ENCODE peak calls at places on chromosomes 3 and 15, in nine cellular contexts. P is CD4-positive, CD25-positive, alpha-beta regulatory T cell; R is ovary; B is GM12865; V is activated CD4-positive, alpha-beta memory T cell treated with anti-CD3 and anti-CD28 coated beads for 36 hours; E is cardiac muscle cell; I is fibroblast of mammary gland; H is stimulated activated CD4-positive, alpha-beta T cell treated with anti-CD3 and anti-CD28 coated beads, Interleukin-1b, Interleukin-23, amount 100 ng/mL, for 4 hours; O is nephron progenitor cell. L is an unnamed sample.

GRCh38 chr3:170257145-170257544 is 34.9 kb downstream of the PRKCI start:
- DNase-seq in E (no peak), P (no peak), O (no peak), R (no peak), I (no peak), B (peak; percentile 79), H (no peak), V (peak; percentile 64), L (no peak)

GRCh38 chr3:87196879-87197278 is 30.2 kb upstream of the CHMP2B start:
- DNase-seq in B (no peak), R (no peak), H (no peak), E (no peak), I (no peak), V (no peak), P (no peak), O (no peak), L (no peak)

GRCh38 chr3:33174711-33175409 is 43.8 kb downstream of the SUSD5 start:
- DNase-seq in V (no peak), O (no peak), H (no peak), R (no peak), B (no peak), E (no peak), P (no peak), I (peak; percentile 34), L (no peak)

GRCh38 chr15:80852676-80853075 is 73.5 kb downstream of the CEMIP start:
- DNase-seq in P (no peak), E (no peak), I (no peak), R (no peak), V (no peak), O (no peak), B (no peak), H (no peak), L (no peak)

GRCh38 chr3:143433787-143434378 is 314.3 kb downstream of the CHST2 start:
- DNase-seq in H (no peak), R (no peak), I (peak; percentile 29), V (peak; percentile 53), P (no peak), B (peak; percentile 53), E (no peak), O (no peak), L (no peak)

GRCh38 chr3:11154036-11154952 is at the start of gene HRH1:
- DNase-seq in P (no peak), E (peak; percentile 22), V (no peak), O (peak; percentile 69), H (no peak), R (no peak), B (no peak), I (no peak), L (no peak)

GRCh38 chr3:28867836-28868235 is 413.0 kb upstream of the RBMS3 start:
- DNase-seq in I (no peak), E (no peak), P (no peak), B (no peak), V (no peak), O (no peak), R (no peak), H (no peak), L (no peak)

GRCh38 chr15:37823601-37824275 is 110.7 kb upstream of the TMCO5A start:
- DNase-seq in P (no peak), H (no peak), V (no peak), E (no peak), O (no peak), B (no peak), I (no peak), R (no peak), L (no peak)

GRCh38 chr15:28913171-28913765 is 27.5 kb downstream of the APBA2 start:
- DNase-seq in R (no peak), O (no peak), P (no peak), B (no peak), I (no peak), H (no peak), E (peak; percentile 9), V (no peak), L (no peak)

GRCh38 chr3:102038477-102039142 is 189.3 kb downstream of the NFKBIZ start:
- DNase-seq in H (no peak), V (no peak), P (no peak), E (no peak), B (peak; percentile 73), O (no peak), R (no peak), I (no peak), L (no peak)

GRCh38 chr3:55461896-55462295 is 25.2 kb downstream of the WNT5A start:
- DNase-seq in P (no peak), E (peak; percentile 57), I (peak; percentile 88), R (no peak), B (no peak), O (no peak), H (no peak), V (no peak), L (no peak)

GRCh38 chr3:197533396-197534347 is 22.1 kb downstream of the BDH1 start:
- DNase-seq in H (no peak), O (no peak), P (no peak), R (no peak), B (no peak), I (peak; percentile 36), V (no peak), E (peak; percentile 22), L (no peak)

GRCh38 chr3:33355611-33356010 is 78.4 kb downstream of the FBXL2 start:
- DNase-seq in B (no peak), V (no peak), E (peak; percentile 62), I (peak; percentile 76), H (no peak), P (no peak), O (no peak), R (no peak), L (peak; percentile 55)

GRCh38 chr15:78034495-78035191 is 42.9 kb downstream of the TBC1D2B start:
- DNase-seq in E (no peak), O (peak; percentile 44), P (peak; percentile 56), V (peak; percentile 94), B (peak; percentile 87), R (no peak), H (peak; percentile 65), I (peak; percentile 27), L (no peak)

GRCh38 chr15:52678036-52678467 is 1.1 kb downstream of the ATOSA start:
- DNase-seq in E (peak; percentile 66), P (peak; percentile 40), I (peak; percentile 69), V (peak; percentile 78), H (peak; percentile 27), R (peak; percentile 68), O (peak; percentile 35), B (peak; percentile 82), L (peak; percentile 38)

GRCh38 chr15:71679223-71680078 is 130.9 kb upstream of the NR2E3 start:
- DNase-seq in I (peak; percentile 87), O (no peak), R (no peak), B (peak; percentile 25), E (peak; percentile 24), P (no peak), H (no peak), V (no peak), L (no peak)

GRCh38 chr3:72487946-72488735 is 360.1 kb downstream of the SHQ1 start:
- DNase-seq in V (no peak), P (no peak), O (no peak), B (peak; percentile 56), I (peak; percentile 43), E (peak; percentile 27), H (no peak), R (no peak), L (no peak)

GRCh38 chr15:59051867-59052861 is 52.8 kb upstream of the CCNB2 start:
- DNase-seq in P (no peak), I (no peak), H (no peak), E (no peak), O (no peak), V (no peak), B (no peak), R (no peak), L (no peak)

GRCh38 chr3:113428581-113428980 is 12.7 kb downstream of the CFAP44 start:
- DNase-seq in H (no peak), R (no peak), V (no peak), E (no peak), I (no peak), O (no peak), B (no peak), P (no peak), L (no peak)

GRCh38 chr3:87206070-87206469 is 21.0 kb upstream of the CHMP2B start:
- DNase-seq in E (peak; percentile 75), R (no peak), I (peak; percentile 86), B (no peak), V (no peak), H (no peak), P (no peak), O (no peak), L (no peak)

GRCh38 chr3:49807427-49808114 is 4.5 kb downstream of the INKA1 start:
- DNase-seq in P (no peak), B (peak; percentile 64), H (no peak), E (peak; percentile 64), R (no peak), I (no peak), O (peak; percentile 18), V (no peak), L (no peak)

GRCh38 chr3:37140899-37141541 is 33.4 kb downstream of the LRRFIP2 start:
- DNase-seq in E (no peak), P (no peak), B (no peak), H (no peak), O (no peak), R (no peak), I (no peak), V (no peak), L (no peak)

GRCh38 chr3:110814170-110815007 is 257.2 kb upstream of the NECTIN3 start:
- DNase-seq in P (no peak), I (peak; percentile 85), V (peak; percentile 81), R (no peak), O (no peak), H (no peak), B (peak; percentile 73), E (peak; percentile 81), L (no peak)